ENCODE peak calls at places on chromosome 4, in nine cellular contexts. D, F, A, V, Y, I, Q, Z and H are unnamed samples.

GRCh38 chr4:84146300-84146942 is 352.7 kb downstream of the NKX6-1 start:
- DNase-seq in Q (no peak), Y (no peak), D (no peak), F (no peak), A (no peak), V (no peak), Z (no peak), I (no peak), H (peak; percentile 1)

GRCh38 chr4:2789801-2790582 is 2.9 kb upstream of the SH3BP2 start:
- DNase-seq in Y (peak; percentile 62), Z (no peak), A (no peak), F (no peak), D (no peak), Q (no peak), I (peak; percentile 9), V (no peak), H (no peak)

GRCh38 chr4:7625073-7625472 is 190.3 kb upstream of the PSAPL1 start:
- DNase-seq in I (no peak), V (no peak), Y (no peak), Z (no peak), Q (no peak), F (no peak), A (no peak), D (no peak), H (peak; percentile 28)

GRCh38 chr4:86927843-86928395 is 6.9 kb upstream of the AFF1 start:
- DNase-seq in V (no peak), A (peak; percentile 77), Y (peak; percentile 89), Z (no peak), D (peak; percentile 76), Q (peak; percentile 99), I (no peak), F (no peak), H (peak; percentile 97)

GRCh38 chr4:54093609-54094240 is 6.2 kb upstream of the GSX2 start:
- DNase-seq in D (no peak), F (no peak), Z (no peak), V (no peak), A (no peak), I (no peak), Y (no peak), Q (no peak), H (no peak)

GRCh38 chr4:129342820-129343219 is 246.9 kb downstream of the C4orf33 start:
- DNase-seq in D (no peak), A (no peak), Q (peak; percentile 78), Z (no peak), Y (no peak), F (no peak), V (no peak), I (no peak), H (peak; percentile 97)

GRCh38 chr4:96993528-96993927 is 1149.7 kb downstream of the STPG2 start:
- DNase-seq in Y (no peak), V (no peak), Z (no peak), A (no peak), D (no peak), I (no peak), Q (no peak), F (no peak), H (no peak)

GRCh38 chr4:170025523-170026252 is 507 bp downstream of the MFAP3L start:
- DNase-seq in A (no peak), V (peak; percentile 40), I (peak; percentile 27), Q (no peak), Y (peak; percentile 72), F (no peak), D (no peak), Z (no peak), H (peak; percentile 35)

GRCh38 chr4:5710065-5710961 is 688 bp upstream of the EVC start:
- DNase-seq in I (no peak), Y (no peak), A (no peak), V (no peak), D (no peak), Q (peak; percentile 17), Z (no peak), F (no peak), H (peak; percentile 62)

GRCh38 chr4:87377816-87378215 is 13.2 kb downstream of the HSD17B11 start:
- DNase-seq in Y (no peak), Z (no peak), D (peak; percentile 22), I (no peak), Q (no peak), V (no peak), A (no peak), F (no peak), H (no peak)

GRCh38 chr4:22439947-22440346 is 75.9 kb downstream of the ADGRA3 start:
- DNase-seq in D (no peak), V (no peak), Y (no peak), A (no peak), Q (no peak), Z (no peak), F (no peak), I (no peak), H (no peak)

GRCh38 chr4:22444813-22445212 is 71.1 kb downstream of the ADGRA3 start:
- DNase-seq in Y (no peak), D (no peak), F (no peak), Z (no peak), I (no peak), A (no peak), V (no peak), Q (no peak), H (no peak)

GRCh38 chr4:22442956-22443355 is 72.9 kb downstream of the ADGRA3 start:
- DNase-seq in Z (no peak), I (no peak), A (no peak), Q (no peak), Y (no peak), F (no peak), V (no peak), D (no peak), H (no peak)

GRCh38 chr4:22435652-22436051 is 80.2 kb downstream of the ADGRA3 start:
- DNase-seq in D (no peak), Q (no peak), F (no peak), A (no peak), Z (no peak), I (no peak), Y (no peak), V (no peak), H (no peak)

GRCh38 chr4:22440999-22441398 is 74.9 kb downstream of the ADGRA3 start:
- DNase-seq in F (no peak), A (no peak), D (no peak), Y (no peak), V (no peak), Z (no peak), I (no peak), Q (no peak), H (no peak)
- H3K36me3 ChIP-seq in F (peaks cover 13% of the 10 kb centered on the region), A (no peaks in the 10 kb centered on the region), D (no peaks in the 10 kb centered on the region), Y (peaks cover 16% of the 10 kb centered on the region), V (no peaks in the 10 kb centered on the region), Z (no peaks in the 10 kb centered on the region), I (no peaks in the 10 kb centered on the region), Q (peaks cover 26% of the 10 kb centered on the region), H (peaks cover 6% of the 10 kb centered on the region)

GRCh38 chr4:148441986-148442829 is at the start of gene NR3C2:
- DNase-seq in Y (peak; percentile 100), V (peak; percentile 98), Q (peak; percentile 94), Z (peak; percentile 99), I (peak; percentile 96), F (peak; percentile 98), D (peak; percentile 100), A (peak; percentile 99), H (peak; percentile 99)

GRCh38 chr4:148442830-148443549 is 776 bp upstream of the NR3C2 start:
- DNase-seq in A (no peak), D (peak; percentile 16), F (no peak), Q (no peak), Z (no peak), Y (peak; percentile 75), V (peak; percentile 62), I (peak; percentile 45), H (peak; percentile 28)

GRCh38 chr4:148444296-148445070 is 2.3 kb upstream of the NR3C2 start:
- DNase-seq in F (no peak), D (peak; percentile 25), Q (peak; percentile 4), I (peak; percentile 55), Y (peak; percentile 71), A (peak; percentile 54), Z (no peak), V (peak; percentile 62), H (peak; percentile 34)

GRCh38 chr4:148445071-148445902 is 3.1 kb upstream of the NR3C2 start:
- DNase-seq in V (peak; percentile 74), Z (peak; percentile 32), F (no peak), D (peak; percentile 53), Q (no peak), A (peak; percentile 76), Y (peak; percentile 85), I (peak; percentile 70), H (peak; percentile 43)

GRCh38 chr4:148443550-148444295 is 1.5 kb upstream of the NR3C2 start:
- DNase-seq in D (peak; percentile 21), Q (no peak), I (peak; percentile 42), A (peak; percentile 67), Y (peak; percentile 83), V (peak; percentile 64), F (no peak), Z (no peak), H (peak; percentile 44)
- H3K4me3 ChIP-seq in D (peak overlapping the region; percentile 77), Q (peak overlapping the region; percentile 52), I (peak overlapping the region; percentile 96), A (peak overlapping the region; percentile 97), Y (peak overlapping the region; percentile 96), V (peak overlapping the region; percentile 90), F (peak overlapping the region; percentile 92), Z (no peak overlapping the region), H (peak overlapping the region; percentile 99)

GRCh38 chr4:243407-243806 is 61.9 kb downstream of the ZNF732 start:
- DNase-seq in F (no peak), Y (no peak), Q (no peak), I (no peak), D (no peak), Z (no peak), V (no peak), A (no peak), H (no peak)

GRCh38 chr4:242121-242848 is 63.0 kb downstream of the ZNF732 start:
- DNase-seq in I (peak; percentile 50), Z (peak; percentile 54), D (peak; percentile 70), F (no peak), Q (peak; percentile 70), A (peak; percentile 68), V (peak; percentile 40), Y (peak; percentile 84), H (peak; percentile 59)

GRCh38 chr4:244471-244870 is 60.8 kb downstream of the ZNF732 start:
- DNase-seq in Y (peak; percentile 66), Z (peak; percentile 19), A (peak; percentile 32), V (no peak), D (no peak), I (no peak), Q (peak; percentile 9), F (no peak), H (peak; percentile 50)
- H3K9me3 ChIP-seq in Y (no peaks in the 10 kb centered on the region), Z (peaks cover 2% of the 10 kb centered on the region), A (no peaks in the 10 kb centered on the region), V (no peaks in the 10 kb centered on the region), D (no peaks in the 10 kb centered on the region), I (peaks cover 30% of the 10 kb centered on the region), Q (peaks cover 6% of the 10 kb centered on the region), F (peaks cover 9% of the 10 kb centered on the region), H (peaks cover 85% of the 10 kb centered on the region)

DNA sequence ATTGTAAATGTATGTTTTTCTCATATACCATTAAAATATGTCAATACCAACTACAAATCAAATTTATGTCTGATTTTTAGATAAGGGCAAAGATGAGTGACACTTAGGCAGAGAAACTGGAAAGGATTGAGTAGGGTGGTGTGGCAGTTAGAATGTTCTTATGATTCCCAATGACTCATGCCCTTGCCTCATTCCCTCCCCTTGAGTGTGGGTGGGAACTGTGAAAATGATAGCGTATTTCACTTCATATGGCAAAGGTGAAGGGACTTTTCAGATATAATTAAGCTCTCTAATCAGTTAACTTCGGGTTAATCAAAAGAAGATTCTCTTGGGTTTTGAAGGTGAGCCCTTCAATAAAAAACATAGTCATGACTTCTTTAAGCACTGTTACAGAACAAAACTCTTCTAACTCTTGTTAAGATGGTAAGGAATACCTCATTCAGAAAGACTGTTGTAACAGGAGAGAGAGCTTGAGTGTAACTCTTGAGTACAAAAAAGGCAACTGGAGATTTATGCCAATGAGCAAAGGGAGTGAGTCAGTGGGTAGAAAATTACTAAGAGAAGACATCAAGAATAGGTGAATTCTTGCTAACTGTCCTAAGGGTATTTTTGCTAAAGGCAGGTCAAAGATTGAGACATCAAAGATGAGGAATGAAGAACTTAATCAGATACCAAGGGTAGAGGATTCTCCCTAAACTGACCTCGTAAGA is 329.5 kb downstream of the KCTD8 start:
- DNase-seq in I (no peak), D (no peak), Q (peak; percentile 62), V (no peak), Z (no peak), Y (no peak), F (no peak), A (no peak), H (no peak)
- H3K36me3 ChIP-seq in I (no peaks in the 10 kb centered on the region), D (no peaks in the 10 kb centered on the region), Q (no peaks in the 10 kb centered on the region), V (no peaks in the 10 kb centered on the region), Z (no peaks in the 10 kb centered on the region), Y (no peaks in the 10 kb centered on the region), F (no peaks in the 10 kb centered on the region), A (no peaks in the 10 kb centered on the region), H (no peaks in the 10 kb centered on the region)